ENCODE peak calls at places on chromosome 18, in seven cellular contexts. H is NCI-H774; N is hepatocyte; X is effector memory CD8-positive, alpha-beta T cell; Q is PC-3; W is GM03348; T is HTR-8/SVneo. R is an unnamed sample.
A peak's percentile ranks its signal among the peaks of the same experiment; 100 is the strongest.

GRCh38 chr18:73920033-73920432 is 227.6 kb downstream of the FBXO15 start:
- DNase-seq in H (no peak), N (no peak), X (no peak), Q (no peak), W (no peak), T (no peak), R (no peak)

GRCh38 chr18:35117951-35118411 is 76.8 kb downstream of the MAPRE2 start:
- DNase-seq in H (no peak), N (no peak), X (no peak), Q (no peak), W (peak; percentile 67), T (no peak), R (no peak)

GRCh38 chr18:59885579-59886163 is 14.1 kb upstream of the PMAIP1 start:
- DNase-seq in H (no peak), N (no peak), X (no peak), Q (peak; percentile 81), W (peak; percentile 70), T (no peak), R (no peak)

GRCh38 chr18:54734059-54734458 is 94.2 kb upstream of the RAB27B start:
- DNase-seq in H (no peak), N (peak; percentile 42), X (no peak), Q (peak; percentile 49), W (peak; percentile 75), T (peak; percentile 29), R (no peak)

GRCh38 chr18:14093526-14093925 is 38.7 kb downstream of the ZNF519 start:
- DNase-seq in H (no peak), N (no peak), X (no peak), Q (no peak), W (no peak), T (no peak), R (no peak)

GRCh38 chr18:7941533-7941932 is 374.4 kb downstream of the PTPRM start:
- DNase-seq in H (peak; percentile 89), N (no peak), X (no peak), Q (no peak), W (no peak), T (no peak), R (no peak)

GRCh38 chr18:38362286-38362792 is 796.7 kb upstream of the CELF4 start:
- DNase-seq in H (no peak), N (no peak), X (no peak), Q (no peak), W (no peak), T (no peak), R (no peak)

GRCh38 chr18:57859314-57859713 is 56.2 kb upstream of the ATP8B1 start:
- DNase-seq in H (no peak), N (peak; percentile 48), X (no peak), Q (peak; percentile 45), W (no peak), T (no peak), R (no peak)

GRCh38 chr18:55706893-55707292 is 118.9 kb upstream of the TCF4 start:
- DNase-seq in H (no peak), N (no peak), X (no peak), Q (no peak), W (peak; percentile 53), T (no peak), R (no peak)

GRCh38 chr18:23311346-23312103 is 141.6 kb upstream of the RIOK3 start:
- DNase-seq in H (no peak), N (peak; percentile 54), X (no peak), Q (peak; percentile 76), W (peak; percentile 71), T (no peak), R (peak; percentile 64)

GRCh38 chr18:66734451-66734850 is 130.6 kb upstream of the CDH19 start:
- DNase-seq in H (no peak), N (no peak), X (no peak), Q (peak; percentile 46), W (no peak), T (no peak), R (no peak)

GRCh38 chr18:41456791-41457190 is 498.2 kb upstream of the PIK3C3 start:
- DNase-seq in H (no peak), N (no peak), X (no peak), Q (peak; percentile 50), W (no peak), T (no peak), R (no peak)

GRCh38 chr18:43751203-43751602 is 473.9 kb upstream of the SYT4 start:
- DNase-seq in H (no peak), N (no peak), X (no peak), Q (peak; percentile 54), W (no peak), T (no peak), R (no peak)

GRCh38 chr18:11047156-11047555 is 102.2 kb downstream of the PIEZO2 start:
- DNase-seq in H (no peak), N (peak; percentile 23), X (no peak), Q (no peak), W (no peak), T (peak; percentile 83), R (no peak)

GRCh38 chr18:74356959-74357358 is 41.3 kb downstream of the C18orf63 start:
- DNase-seq in H (no peak), N (no peak), X (no peak), Q (no peak), W (no peak), T (no peak), R (no peak)